ENCODE peak calls at places on chromosomes 11 and 22, in five cellular contexts. S is stromal cell of bone marrow; X is CD4-positive, CD25-positive, alpha-beta regulatory T cell; H is stimulated activated CD4-positive, alpha-beta T cell treated with anti-CD3 and anti-CD28 coated beads, Interleukin-12 subunit alpha, Interleukin-12 subunit beta, amount 100 ng/mL, for 24 hours; K is kidney. M is an unnamed sample.

GRCh38 chr11:70788247-70789022 is 390.1 kb downstream of the CTTN start:
- DNase-seq in X (no peak), K (no peak), S (peak), H (no peak), M (no peak)

GRCh38 chr11:60874421-60875365 is 7.4 kb downstream of the ZP1 start:
- DNase-seq in K (no peak), S (no peak), H (no peak), X (no peak), M (no peak)

GRCh38 chr11:73321342-73322110 is 13.4 kb downstream of the ARHGEF17 start:
- DNase-seq in X (no peak), H (no peak), K (peak), S (no peak), M (no peak)

GRCh38 chr22:32776800-32777199 is 24.7 kb upstream of the TIMP3 start:
- DNase-seq in X (no peak), S (no peak), H (no peak), K (no peak), M (no peak)

GRCh38 chr11:84398017-84398626 is 1112.0 kb upstream of the CCDC90B start:
- DNase-seq in S (no peak), H (no peak), K (no peak), X (no peak), M (no peak)

GRCh38 chr11:125164422-125165110 is at the start of gene PKNOX2:
- DNase-seq in S (peak), H (peak), K (peak), X (peak), M (no peak)

GRCh38 chr11:75499423-75500305 is 26.1 kb downstream of the GDPD5 start:
- DNase-seq in H (no peak), S (peak), K (no peak), X (no peak), M (no peak)

GRCh38 chr11:65859812-65860277 is 388 bp upstream of the MUS81 start:
- DNase-seq in H (no peak), X (no peak), K (no peak), S (no peak), M (no peak)

GRCh38 chr11:12086271-12087074 is 23.9 kb upstream of the MICAL2 start:
- DNase-seq in S (peak), X (peak), H (no peak), K (peak), M (no peak)

GRCh38 chr11:95230054-95231034 is 658 bp downstream of the SESN3 start:
- DNase-seq in S (no peak), K (peak), X (peak), H (no peak), M (peak)

M was measured in GM06990.